ENCODE peak calls at places on chromosome 17, in eight cellular contexts. One of them, this sample, is unnamed.

GRCh38 chr17:61486135-61487120 is 34.2 kb downstream of the TBX4 start:
- DNase-seq in hepatocyte: no peak
- DNase-seq in tibial nerve: no peak
- DNase-seq in naive thymus-derived CD4-positive, alpha-beta T cell: no peak
- DNase-seq in Peyer's patch: no peak
- DNase-seq in kidney epithelial cell: no peak
- DNase-seq in PC-3: no peak
- DNase-seq in effector memory CD4-positive, alpha-beta T cell: no peak
- DNase-seq in this sample: no peak

GRCh38 chr17:34519286-34519685 is 60.1 kb upstream of the TMEM132E start:
- DNase-seq in hepatocyte: no peak
- DNase-seq in tibial nerve: no peak
- DNase-seq in effector memory CD4-positive, alpha-beta T cell: no peak
- DNase-seq in PC-3: no peak
- DNase-seq in Peyer's patch: no peak
- DNase-seq in naive thymus-derived CD4-positive, alpha-beta T cell: no peak
- DNase-seq in kidney epithelial cell: no peak
- DNase-seq in this sample: no peak

GRCh38 chr17:36593651-36594316 is 2.1 kb downstream of the DHRS11 start:
- DNase-seq in Peyer's patch: no peak
- DNase-seq in naive thymus-derived CD4-positive, alpha-beta T cell: no peak
- DNase-seq in hepatocyte: peak; percentile 34
- DNase-seq in PC-3: peak; percentile 6
- DNase-seq in effector memory CD4-positive, alpha-beta T cell: no peak
- DNase-seq in kidney epithelial cell: no peak
- DNase-seq in tibial nerve: no peak
- DNase-seq in this sample: no peak

GRCh38 chr17:13562271-13562800 is 39.4 kb downstream of the HS3ST3A1 start:
- DNase-seq in Peyer's patch: no peak
- DNase-seq in PC-3: peak; percentile 90
- DNase-seq in effector memory CD4-positive, alpha-beta T cell: no peak
- DNase-seq in hepatocyte: peak; percentile 58
- DNase-seq in naive thymus-derived CD4-positive, alpha-beta T cell: no peak
- DNase-seq in kidney epithelial cell: peak; percentile 93
- DNase-seq in tibial nerve: no peak
- DNase-seq in this sample: peak; percentile 67

GRCh38 chr17:75645889-75646625 is 12.8 kb downstream of the SMIM5 start:
- DNase-seq in tibial nerve: no peak
- DNase-seq in hepatocyte: peak; percentile 93
- DNase-seq in kidney epithelial cell: peak; percentile 86
- DNase-seq in effector memory CD4-positive, alpha-beta T cell: no peak
- DNase-seq in PC-3: peak; percentile 95
- DNase-seq in Peyer's patch: no peak
- DNase-seq in naive thymus-derived CD4-positive, alpha-beta T cell: no peak
- DNase-seq in this sample: peak; percentile 80

GRCh38 chr17:15510361-15510760 is 42.9 kb upstream of the CDRT4 start:
- DNase-seq in naive thymus-derived CD4-positive, alpha-beta T cell: no peak
- DNase-seq in Peyer's patch: no peak
- DNase-seq in hepatocyte: no peak
- DNase-seq in tibial nerve: no peak
- DNase-seq in PC-3: peak; percentile 91
- DNase-seq in effector memory CD4-positive, alpha-beta T cell: no peak
- DNase-seq in kidney epithelial cell: no peak
- DNase-seq in this sample: peak; percentile 57

GRCh38 chr17:83093506-83093905 is 14.1 kb downstream of the METRNL start:
- DNase-seq in effector memory CD4-positive, alpha-beta T cell: no peak
- DNase-seq in PC-3: no peak
- DNase-seq in naive thymus-derived CD4-positive, alpha-beta T cell: no peak
- DNase-seq in tibial nerve: no peak
- DNase-seq in kidney epithelial cell: no peak
- DNase-seq in Peyer's patch: no peak
- DNase-seq in hepatocyte: no peak
- DNase-seq in this sample: no peak

GRCh38 chr17:82127704-82128103 is 29.7 kb upstream of the FASN start:
- DNase-seq in Peyer's patch: no peak
- DNase-seq in kidney epithelial cell: no peak
- DNase-seq in PC-3: no peak
- DNase-seq in tibial nerve: no peak
- DNase-seq in naive thymus-derived CD4-positive, alpha-beta T cell: peak; percentile 76
- DNase-seq in effector memory CD4-positive, alpha-beta T cell: peak; percentile 21
- DNase-seq in hepatocyte: no peak
- DNase-seq in this sample: no peak

GRCh38 chr17:80941743-80942211 is 49.9 kb upstream of the CHMP6 start:
- DNase-seq in naive thymus-derived CD4-positive, alpha-beta T cell: no peak
- DNase-seq in tibial nerve: no peak
- DNase-seq in effector memory CD4-positive, alpha-beta T cell: no peak
- DNase-seq in hepatocyte: no peak
- DNase-seq in PC-3: no peak
- DNase-seq in kidney epithelial cell: no peak
- DNase-seq in Peyer's patch: no peak
- DNase-seq in this sample: no peak

GRCh38 chr17:65966311-65966710 is 225.6 kb downstream of the CEP112 start:
- DNase-seq in Peyer's patch: no peak
- DNase-seq in tibial nerve: no peak
- DNase-seq in naive thymus-derived CD4-positive, alpha-beta T cell: no peak
- DNase-seq in PC-3: no peak
- DNase-seq in kidney epithelial cell: no peak
- DNase-seq in hepatocyte: peak; percentile 50
- DNase-seq in effector memory CD4-positive, alpha-beta T cell: no peak
- DNase-seq in this sample: no peak

GRCh38 chr17:74750327-74751069 is 2.1 kb downstream of the NHERF1 start:
- DNase-seq in effector memory CD4-positive, alpha-beta T cell: no peak
- DNase-seq in Peyer's patch: no peak
- DNase-seq in tibial nerve: no peak
- DNase-seq in naive thymus-derived CD4-positive, alpha-beta T cell: no peak
- DNase-seq in hepatocyte: peak; percentile 65
- DNase-seq in kidney epithelial cell: no peak
- DNase-seq in PC-3: peak; percentile 57
- DNase-seq in this sample: no peak

GRCh38 chr17:82394296-82394695 is 22.7 kb downstream of the UTS2R start:
- DNase-seq in hepatocyte: no peak
- DNase-seq in kidney epithelial cell: no peak
- DNase-seq in PC-3: no peak
- DNase-seq in naive thymus-derived CD4-positive, alpha-beta T cell: no peak
- DNase-seq in tibial nerve: no peak
- DNase-seq in effector memory CD4-positive, alpha-beta T cell: no peak
- DNase-seq in Peyer's patch: no peak
- DNase-seq in this sample: no peak

GRCh38 chr17:8131844-8132441 is 8.0 kb upstream of the HES7 start:
- DNase-seq in Peyer's patch: no peak
- DNase-seq in kidney epithelial cell: no peak
- DNase-seq in PC-3: peak; percentile 37
- DNase-seq in effector memory CD4-positive, alpha-beta T cell: no peak
- DNase-seq in tibial nerve: no peak
- DNase-seq in hepatocyte: peak; percentile 4
- DNase-seq in naive thymus-derived CD4-positive, alpha-beta T cell: no peak
- DNase-seq in this sample: peak; percentile 77

GRCh38 chr17:82114872-82115271 is 16.8 kb upstream of the FASN start:
- DNase-seq in naive thymus-derived CD4-positive, alpha-beta T cell: no peak
- DNase-seq in hepatocyte: no peak
- DNase-seq in PC-3: no peak
- DNase-seq in Peyer's patch: no peak
- DNase-seq in effector memory CD4-positive, alpha-beta T cell: no peak
- DNase-seq in kidney epithelial cell: no peak
- DNase-seq in tibial nerve: no peak
- DNase-seq in this sample: no peak

GRCh38 chr17:9937901-9938300 is 32.8 kb upstream of the RCVRN start:
- DNase-seq in kidney epithelial cell: no peak
- DNase-seq in effector memory CD4-positive, alpha-beta T cell: no peak
- DNase-seq in Peyer's patch: no peak
- DNase-seq in hepatocyte: no peak
- DNase-seq in naive thymus-derived CD4-positive, alpha-beta T cell: no peak
- DNase-seq in tibial nerve: no peak
- DNase-seq in PC-3: no peak
- DNase-seq in this sample: no peak

GRCh38 chr17:81843713-81844326 is 9.0 kb upstream of the PPP1R27 start:
- DNase-seq in kidney epithelial cell: no peak
- DNase-seq in effector memory CD4-positive, alpha-beta T cell: no peak
- DNase-seq in PC-3: no peak
- DNase-seq in naive thymus-derived CD4-positive, alpha-beta T cell: no peak
- DNase-seq in tibial nerve: no peak
- DNase-seq in hepatocyte: no peak
- DNase-seq in Peyer's patch: no peak
- DNase-seq in this sample: no peak

DNA sequence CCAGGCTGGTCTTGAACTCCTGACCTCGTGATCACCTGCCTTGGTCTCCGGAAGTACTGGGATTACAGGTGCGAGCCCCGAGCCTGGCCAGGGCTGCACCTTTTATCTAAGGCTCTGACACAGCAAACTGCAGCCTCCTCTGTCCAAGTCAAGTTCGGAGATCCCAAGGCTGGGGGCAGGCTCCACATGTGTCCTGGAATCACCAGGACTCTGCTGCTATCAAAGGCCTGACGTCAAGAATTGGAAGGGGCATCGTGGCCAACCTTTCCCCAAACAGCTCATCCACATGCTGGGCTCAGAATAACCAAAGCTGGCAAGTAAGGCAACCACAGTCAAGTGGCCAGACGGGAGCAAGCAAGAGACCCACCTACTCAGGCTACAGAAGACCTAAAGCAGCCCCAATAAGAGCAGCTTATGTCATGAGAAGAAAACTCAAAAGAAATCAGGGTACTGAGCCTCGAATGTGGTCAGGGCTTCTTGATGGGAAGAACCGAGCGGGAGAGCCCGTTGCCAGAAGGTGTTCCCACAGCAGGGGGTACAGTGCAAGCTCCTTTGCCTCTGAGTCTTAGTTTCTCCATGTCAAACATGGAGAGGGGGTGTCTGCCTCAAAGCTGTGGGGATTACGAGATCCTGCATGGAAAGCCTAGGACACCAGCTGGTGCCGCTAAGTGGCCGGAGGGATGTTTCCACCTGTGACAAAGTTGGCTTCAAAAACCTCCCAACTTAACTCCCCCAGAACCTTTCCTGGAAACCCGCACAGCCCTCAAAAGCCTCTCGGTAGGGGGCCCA is 7.9 kb downstream of the MYBBP1A start:
- DNase-seq in Peyer's patch: no peak
- DNase-seq in hepatocyte: no peak
- DNase-seq in effector memory CD4-positive, alpha-beta T cell: no peak
- DNase-seq in PC-3: no peak
- DNase-seq in kidney epithelial cell: no peak
- DNase-seq in tibial nerve: no peak
- DNase-seq in naive thymus-derived CD4-positive, alpha-beta T cell: no peak
- DNase-seq in this sample: no peak
- H3K36me3 ChIP-seq in Peyer's patch: no peaks in the 10 kb centered on the region
- H3K36me3 ChIP-seq in hepatocyte: no peaks in the 10 kb centered on the region
- H3K36me3 ChIP-seq in effector memory CD4-positive, alpha-beta T cell: peaks cover 91% of the 10 kb centered on the region
- H3K36me3 ChIP-seq in PC-3: peaks cover 33% of the 10 kb centered on the region
- H3K36me3 ChIP-seq in kidney epithelial cell: peaks cover 3% of the 10 kb centered on the region
- H3K36me3 ChIP-seq in tibial nerve: peaks cover 4% of the 10 kb centered on the region
- H3K36me3 ChIP-seq in naive thymus-derived CD4-positive, alpha-beta T cell: peaks cover 33% of the 10 kb centered on the region
- H3K36me3 ChIP-seq in this sample: peaks cover 61% of the 10 kb centered on the region

GRCh38 chr17:45120558-45120957 is 11.8 kb downstream of the PLCD3 start:
- DNase-seq in Peyer's patch: no peak
- DNase-seq in effector memory CD4-positive, alpha-beta T cell: no peak
- DNase-seq in tibial nerve: no peak
- DNase-seq in naive thymus-derived CD4-positive, alpha-beta T cell: no peak
- DNase-seq in hepatocyte: no peak
- DNase-seq in PC-3: no peak
- DNase-seq in kidney epithelial cell: no peak
- DNase-seq in this sample: no peak

GRCh38 chr17:45117848-45118646 is 14.3 kb downstream of the PLCD3 start:
- DNase-seq in kidney epithelial cell: no peak
- DNase-seq in effector memory CD4-positive, alpha-beta T cell: no peak
- DNase-seq in Peyer's patch: no peak
- DNase-seq in PC-3: no peak
- DNase-seq in naive thymus-derived CD4-positive, alpha-beta T cell: no peak
- DNase-seq in hepatocyte: no peak
- DNase-seq in tibial nerve: no peak
- DNase-seq in this sample: no peak

GRCh38 chr17:45119964-45120363 is 12.4 kb downstream of the PLCD3 start:
- DNase-seq in naive thymus-derived CD4-positive, alpha-beta T cell: no peak
- DNase-seq in PC-3: no peak
- DNase-seq in effector memory CD4-positive, alpha-beta T cell: no peak
- DNase-seq in Peyer's patch: no peak
- DNase-seq in tibial nerve: no peak
- DNase-seq in kidney epithelial cell: no peak
- DNase-seq in hepatocyte: no peak
- DNase-seq in this sample: no peak

GRCh38 chr17:45117283-45117682 is 15.0 kb downstream of the PLCD3 start:
- DNase-seq in naive thymus-derived CD4-positive, alpha-beta T cell: no peak
- DNase-seq in hepatocyte: no peak
- DNase-seq in tibial nerve: no peak
- DNase-seq in PC-3: no peak
- DNase-seq in Peyer's patch: no peak
- DNase-seq in kidney epithelial cell: no peak
- DNase-seq in effector memory CD4-positive, alpha-beta T cell: no peak
- DNase-seq in this sample: no peak

GRCh38 chr17:45118691-45119090 is 13.6 kb downstream of the PLCD3 start:
- DNase-seq in kidney epithelial cell: no peak
- DNase-seq in naive thymus-derived CD4-positive, alpha-beta T cell: no peak
- DNase-seq in Peyer's patch: no peak
- DNase-seq in PC-3: no peak
- DNase-seq in hepatocyte: no peak
- DNase-seq in tibial nerve: no peak
- DNase-seq in effector memory CD4-positive, alpha-beta T cell: no peak
- DNase-seq in this sample: no peak
- H3K36me3 ChIP-seq in kidney epithelial cell: peaks cover 2% of the 10 kb centered on the region
- H3K36me3 ChIP-seq in naive thymus-derived CD4-positive, alpha-beta T cell: no peaks in the 10 kb centered on the region
- H3K36me3 ChIP-seq in Peyer's patch: no peaks in the 10 kb centered on the region
- H3K36me3 ChIP-seq in PC-3: no peaks in the 10 kb centered on the region
- H3K36me3 ChIP-seq in hepatocyte: no peaks in the 10 kb centered on the region
- H3K36me3 ChIP-seq in tibial nerve: no peaks in the 10 kb centered on the region
- H3K36me3 ChIP-seq in effector memory CD4-positive, alpha-beta T cell: no peaks in the 10 kb centered on the region
- H3K36me3 ChIP-seq in this sample: peaks cover 17% of the 10 kb centered on the region

DNA sequence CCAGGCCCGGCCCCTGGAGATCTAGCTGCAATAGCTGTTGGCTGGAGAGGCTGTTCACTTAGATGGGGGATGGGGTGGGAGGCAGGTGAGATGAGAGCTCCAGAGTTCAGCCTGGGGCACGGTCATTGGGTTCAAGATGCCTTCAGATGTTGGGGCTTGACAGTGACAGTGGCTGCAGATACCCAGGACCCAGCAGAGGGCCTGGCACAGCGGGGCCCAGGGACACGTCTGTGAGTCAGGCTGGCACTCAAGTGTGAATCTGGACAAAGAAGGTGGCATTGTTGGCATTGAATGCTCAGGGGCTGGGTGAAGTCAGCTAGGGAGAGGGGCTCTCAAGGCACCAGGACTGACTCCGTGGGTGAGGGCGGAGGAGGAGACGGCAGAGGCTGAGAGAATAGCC is 328.1 kb downstream of the SEC14L1 start:
- DNase-seq in effector memory CD4-positive, alpha-beta T cell: no peak
- DNase-seq in naive thymus-derived CD4-positive, alpha-beta T cell: no peak
- DNase-seq in kidney epithelial cell: no peak
- DNase-seq in Peyer's patch: no peak
- DNase-seq in hepatocyte: no peak
- DNase-seq in tibial nerve: no peak
- DNase-seq in PC-3: no peak
- DNase-seq in this sample: no peak
- H3K36me3 ChIP-seq in effector memory CD4-positive, alpha-beta T cell: peaks cover 41% of the 10 kb centered on the region
- H3K36me3 ChIP-seq in naive thymus-derived CD4-positive, alpha-beta T cell: peaks cover 15% of the 10 kb centered on the region
- H3K36me3 ChIP-seq in kidney epithelial cell: no peaks in the 10 kb centered on the region
- H3K36me3 ChIP-seq in Peyer's patch: no peaks in the 10 kb centered on the region
- H3K36me3 ChIP-seq in hepatocyte: no peaks in the 10 kb centered on the region
- H3K36me3 ChIP-seq in tibial nerve: no peaks in the 10 kb centered on the region
- H3K36me3 ChIP-seq in PC-3: peaks cover 23% of the 10 kb centered on the region
- H3K36me3 ChIP-seq in this sample: peaks cover 3% of the 10 kb centered on the region

DNA sequence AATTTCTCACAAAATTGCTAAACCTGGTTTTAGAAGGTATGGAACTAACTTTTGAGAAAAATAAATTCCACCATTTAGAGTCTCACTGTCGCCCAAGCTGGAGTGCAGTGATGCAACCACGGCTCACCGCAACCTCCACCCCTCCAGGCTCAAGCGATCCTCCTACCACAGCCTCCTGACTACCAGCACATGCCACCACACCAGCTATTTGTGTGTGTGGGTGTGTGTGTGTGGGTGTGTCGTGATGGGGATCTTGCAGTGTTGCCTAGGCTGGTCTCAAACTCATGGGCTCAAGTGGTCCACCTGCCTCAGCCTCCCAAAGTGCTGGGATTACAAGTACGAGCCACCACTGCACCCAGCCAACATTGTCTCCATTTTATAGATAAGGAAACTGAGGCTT is 71.3 kb upstream of the NOL11 start:
- DNase-seq in naive thymus-derived CD4-positive, alpha-beta T cell: no peak
- DNase-seq in Peyer's patch: no peak
- DNase-seq in hepatocyte: no peak
- DNase-seq in effector memory CD4-positive, alpha-beta T cell: no peak
- DNase-seq in PC-3: no peak
- DNase-seq in kidney epithelial cell: no peak
- DNase-seq in tibial nerve: no peak
- DNase-seq in this sample: no peak
- H3K36me3 ChIP-seq in naive thymus-derived CD4-positive, alpha-beta T cell: peaks cover 2% of the 10 kb centered on the region
- H3K36me3 ChIP-seq in Peyer's patch: no peaks in the 10 kb centered on the region
- H3K36me3 ChIP-seq in hepatocyte: no peaks in the 10 kb centered on the region
- H3K36me3 ChIP-seq in effector memory CD4-positive, alpha-beta T cell: no peaks in the 10 kb centered on the region
- H3K36me3 ChIP-seq in PC-3: no peaks in the 10 kb centered on the region
- H3K36me3 ChIP-seq in kidney epithelial cell: no peaks in the 10 kb centered on the region
- H3K36me3 ChIP-seq in tibial nerve: no peaks in the 10 kb centered on the region
- H3K36me3 ChIP-seq in this sample: no peaks in the 10 kb centered on the region

This sample was measured in bronchial epithelial cell.